ENCODE peak calls at places on chromosomes 3 and 15, in seven cellular contexts. I, R, J, Z, O, T and N are unnamed samples.

GRCh38 chr15:75179773-75180140 is 21.9 kb upstream of the C15orf39 start:
- DNase-seq in Z (no peak), I (no peak), T (no peak), R (no peak), O (no peak), J (no peak), N (no peak)

GRCh38 chr3:192130534-192131132 is 596.7 kb downstream of the FGF12 start:
- DNase-seq in J (peak; percentile 45), I (no peak), R (peak; percentile 21), T (peak; percentile 72), Z (no peak), O (no peak), N (peak; percentile 76)

GRCh38 chr3:72031581-72031980 is 246.6 kb upstream of the PROK2 start:
- DNase-seq in I (peak; percentile 73), J (peak; percentile 20), Z (no peak), R (peak; percentile 16), T (no peak), O (no peak), N (peak; percentile 22)

GRCh38 chr3:173397161-173398110 is at the start of gene NLGN1:
- DNase-seq in O (peak; percentile 59), Z (no peak), R (peak; percentile 72), J (peak; percentile 69), T (peak; percentile 80), I (peak; percentile 71), N (peak; percentile 44)

GRCh38 chr3:53821631-53822068 is 24.6 kb downstream of the CHDH start:
- DNase-seq in Z (no peak), I (no peak), O (peak; percentile 47), T (peak; percentile 11), J (no peak), R (no peak), N (peak; percentile 84)

GRCh38 chr3:109927726-109928125 is 590.4 kb upstream of the DPPA4 start:
- DNase-seq in O (no peak), T (no peak), J (no peak), Z (no peak), R (no peak), I (no peak), N (no peak)

GRCh38 chr3:100076544-100077529 is 37.5 kb downstream of the FILIP1L start:
- DNase-seq in R (no peak), O (no peak), J (no peak), I (no peak), Z (no peak), T (no peak), N (peak; percentile 42)

GRCh38 chr3:58392191-58392590 is 41.4 kb downstream of the PDHB start:
- DNase-seq in R (no peak), I (no peak), T (no peak), Z (no peak), J (no peak), O (no peak), N (no peak)

GRCh38 chr3:78519281-78519680 is 1248.5 kb downstream of the ROBO1 start:
- DNase-seq in J (no peak), O (no peak), T (no peak), I (no peak), Z (no peak), R (no peak), N (peak; percentile 15)

GRCh38 chr15:29674661-29675533 is 147.4 kb downstream of the TJP1 start:
- DNase-seq in J (peak; percentile 35), I (peak; percentile 70), O (peak; percentile 83), R (peak; percentile 46), Z (no peak), T (peak; percentile 69), N (peak; percentile 29)

GRCh38 chr15:101288905-101289513 is 6.0 kb downstream of the SNRPA1 start:
- DNase-seq in I (no peak), T (peak; percentile 20), J (no peak), R (no peak), O (no peak), Z (no peak), N (no peak)

GRCh38 chr15:40477703-40478269 is 7.0 kb downstream of the CHST14 start:
- DNase-seq in J (no peak), R (no peak), T (no peak), I (peak; percentile 52), O (no peak), Z (no peak), N (no peak)

GRCh38 chr3:184414418-184415228 is 34.8 kb downstream of the CHRD start:
- DNase-seq in R (no peak), J (no peak), I (no peak), T (no peak), O (no peak), Z (no peak), N (no peak)

GRCh38 chr3:45252833-45253232 is 26.7 kb upstream of the TMEM158 start:
- DNase-seq in T (no peak), R (no peak), I (no peak), O (no peak), J (no peak), Z (no peak), N (no peak)

GRCh38 chr15:28919201-28919627 is 33.4 kb downstream of the APBA2 start:
- DNase-seq in Z (no peak), I (peak; percentile 77), R (no peak), J (no peak), T (no peak), O (no peak), N (no peak)

GRCh38 chr3:190865828-190866227 is 3.3 kb upstream of the GMNC start:
- DNase-seq in J (no peak), R (no peak), Z (no peak), O (no peak), I (no peak), T (no peak), N (no peak)

GRCh38 chr15:70923311-70924080 is 30.9 kb downstream of the LRRC49 start:
- DNase-seq in J (no peak), I (no peak), R (no peak), O (no peak), T (no peak), Z (no peak), N (no peak)

GRCh38 chr3:10205461-10206165 is 40.9 kb downstream of the IRAK2 start:
- DNase-seq in I (no peak), R (no peak), Z (no peak), J (no peak), O (peak; percentile 48), T (no peak), N (peak; percentile 90)

GRCh38 chr15:70127288-70127746 is 29.6 kb upstream of the TLE3 start:
- DNase-seq in T (no peak), R (peak; percentile 55), I (no peak), Z (no peak), J (peak; percentile 62), O (no peak), N (no peak)

GRCh38 chr3:137163241-137163916 is 205.6 kb downstream of the IL20RB start:
- DNase-seq in O (no peak), J (peak; percentile 8), T (peak; percentile 17), R (no peak), Z (no peak), I (no peak), N (no peak)

GRCh38 chr3:42052867-42053351 is 38.2 kb upstream of the TRAK1 start:
- DNase-seq in Z (no peak), T (no peak), I (no peak), J (no peak), R (no peak), O (no peak), N (peak; percentile 5)

GRCh38 chr3:177607596-177607995 is 410.3 kb upstream of the TBL1XR1 start:
- DNase-seq in Z (no peak), J (no peak), I (no peak), R (no peak), T (no peak), O (no peak), N (no peak)

GRCh38 chr15:42184313-42184712 is 23.8 kb downstream of the VPS39 start:
- DNase-seq in O (no peak), J (no peak), T (no peak), I (no peak), Z (no peak), R (peak; percentile 33), N (no peak)

GRCh38 chr3:158859362-158859761 is 57.5 kb downstream of the MFSD1 start:
- DNase-seq in J (no peak), O (no peak), T (no peak), I (no peak), Z (no peak), R (no peak), N (no peak)
- H3K4me1 ChIP-seq in J (no peaks in the 10 kb centered on the region), O (no peaks in the 10 kb centered on the region), T (no peaks in the 10 kb centered on the region), I (no peaks in the 10 kb centered on the region), Z (no peaks in the 10 kb centered on the region), R (no peaks in the 10 kb centered on the region), N (no peaks in the 10 kb centered on the region)

GRCh38 chr3:195540031-195540430 is 3.1 kb downstream of the PPP1R2 start:
- DNase-seq in T (no peak), Z (no peak), I (no peak), R (no peak), J (no peak), O (no peak), N (no peak)
- H3K4me3 ChIP-seq in T (no peak overlapping the region), Z (peak overlapping the region; percentile 85), I (no peak overlapping the region), R (peak overlapping the region; percentile 86), J (no peak overlapping the region), O (no peak overlapping the region), N (no peak overlapping the region)

DNA sequence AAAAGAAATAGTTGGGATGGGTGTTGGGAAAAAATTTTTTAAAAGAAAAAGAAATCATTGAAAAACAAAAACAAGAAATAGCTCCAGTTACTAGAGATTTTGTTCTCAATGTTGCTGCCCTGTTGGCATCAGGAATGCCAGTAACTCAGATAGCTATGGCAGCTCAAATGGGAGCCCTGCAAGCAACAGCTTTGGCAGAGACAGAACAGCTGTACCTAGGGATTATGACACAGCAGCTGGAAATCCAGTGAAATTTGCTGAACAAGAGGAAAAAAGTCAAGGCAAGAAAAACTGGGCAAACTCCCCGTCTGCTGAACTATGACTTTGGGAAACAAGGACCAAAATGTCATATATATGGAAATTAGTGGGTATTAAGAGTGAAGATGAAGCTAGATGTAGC is 17.1 kb downstream of the AP3S2 start:
- DNase-seq in T (no peak), Z (no peak), I (no peak), J (no peak), R (no peak), O (no peak), N (no peak)
- H3K4me1 ChIP-seq in T (peaks cover 3% of the 10 kb centered on the region), Z (peaks cover 6% of the 10 kb centered on the region), I (peaks cover 36% of the 10 kb centered on the region), J (no peaks in the 10 kb centered on the region), R (peaks cover 5% of the 10 kb centered on the region), O (no peaks in the 10 kb centered on the region), N (no peaks in the 10 kb centered on the region)

DNA sequence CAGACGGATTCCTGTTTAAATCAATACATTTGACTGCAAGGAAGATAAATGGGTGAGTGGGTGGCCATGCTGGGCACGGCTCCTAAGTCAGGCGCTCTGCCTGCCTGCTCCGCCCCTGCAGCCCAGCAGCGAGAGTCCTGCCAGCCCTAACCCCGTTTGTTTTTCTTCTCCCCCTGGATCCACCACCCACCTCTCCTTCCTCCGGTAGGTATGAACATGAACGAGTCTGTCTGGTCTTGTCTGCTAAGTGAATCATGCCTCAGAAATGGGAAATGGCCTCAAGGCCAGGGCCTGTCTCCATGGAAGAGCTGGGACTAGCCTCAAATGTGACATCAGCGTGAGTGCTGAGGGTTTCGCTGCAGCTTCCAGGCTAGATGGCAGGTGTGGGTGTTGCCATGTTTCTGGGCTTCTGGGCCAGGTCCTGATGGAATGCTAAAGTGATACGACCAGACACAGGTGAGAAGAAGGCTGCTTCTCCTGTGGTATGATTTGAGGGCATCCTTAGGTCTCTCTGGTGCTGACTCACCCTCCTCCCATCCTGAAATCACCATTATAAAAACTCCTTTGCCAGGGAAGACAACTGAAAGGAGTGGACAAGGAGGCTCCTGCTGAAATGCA is 5.6 kb upstream of the FEM1B start:
- DNase-seq in T (no peak), R (no peak), J (no peak), I (no peak), O (no peak), Z (no peak), N (peak; percentile 80)
- H3K4me3 ChIP-seq in T (no peak overlapping the region), R (no peak overlapping the region), J (no peak overlapping the region), I (no peak overlapping the region), O (no peak overlapping the region), Z (no peak overlapping the region), N (no peak overlapping the region)